ENCODE peak calls at places on chromosome 9, in seven cellular contexts. X is IMR-90; O is effector memory CD4-positive, alpha-beta T cell; H is kidney; W is transverse colon; U is fibroblast of lung; V is stomach. S is an unnamed sample. For H3K4me1, the result is how much of the 10 kb centered on the place peaks cover.

GRCh38 chr9:135255033-135255842 is 167.8 kb downstream of the OLFM1 start:
- DNase-seq in X (no peak), O (no peak), H (peak), W (no peak), U (no peak), V (no peak), S (peak)

GRCh38 chr9:84393266-84393905 is 52.8 kb upstream of the SLC28A3 start:
- DNase-seq in X (no peak), O (no peak), H (no peak), W (no peak), U (no peak), V (no peak), S (no peak)

GRCh38 chr9:127739614-127740322 is 4.7 kb upstream of the TOR2A start:
- DNase-seq in X (no peak), O (no peak), H (no peak), W (no peak), U (no peak), V (no peak), S (no peak)

GRCh38 chr9:94879230-94879629 is 152.7 kb downstream of the AOPEP start:
- DNase-seq in X (no peak), O (no peak), H (no peak), W (no peak), U (no peak), V (no peak), S (no peak)

GRCh38 chr9:2570615-2571479 is 50.7 kb upstream of the VLDLR start:
- DNase-seq in X (peak), O (no peak), H (peak), W (peak), U (peak), V (peak), S (no peak)

GRCh38 chr9:127505396-127506116 is 54.2 kb downstream of the LRSAM1 start:
- DNase-seq in X (no peak), O (no peak), H (no peak), W (no peak), U (peak), V (no peak), S (no peak)

GRCh38 chr9:106859957-106860715 is 2.8 kb upstream of the ZNF462 start:
- DNase-seq in X (no peak), O (no peak), H (peak), W (peak), U (peak), V (no peak), S (no peak)

GRCh38 chr9:81717747-81718077 is 28.4 kb upstream of the TLE1 start:
- DNase-seq in X (no peak), O (no peak), H (no peak), W (no peak), U (no peak), V (no peak), S (no peak)

GRCh38 chr9:70013598-70014196 is 30.0 kb upstream of the MAMDC2 start:
- DNase-seq in X (peak), O (no peak), H (no peak), W (no peak), U (peak), V (no peak), S (no peak)

GRCh38 chr9:122206118-122207046 is 22.4 kb downstream of the LHX6 start:
- DNase-seq in X (peak), O (no peak), H (peak), W (no peak), U (peak), V (no peak), S (peak)

GRCh38 chr9:3962467-3962866 is 337.4 kb downstream of the GLIS3 start:
- DNase-seq in X (peak), O (no peak), H (no peak), W (no peak), U (peak), V (no peak), S (no peak)

GRCh38 chr9:3698531-3698930 is 172.7 kb upstream of the RFX3 start:
- DNase-seq in X (no peak), O (no peak), H (no peak), W (no peak), U (no peak), V (no peak), S (no peak)

GRCh38 chr9:137876781-137877386 is 698 bp upstream of the CACNA1B start:
- DNase-seq in X (no peak), O (no peak), H (no peak), W (no peak), U (no peak), V (no peak), S (no peak)

GRCh38 chr9:128495804-128496417 is 8.6 kb upstream of the GLE1 start:
- DNase-seq in X (no peak), O (no peak), H (peak), W (no peak), U (no peak), V (no peak), S (peak)

GRCh38 chr9:86098793-86099694 is at the start of gene GOLM1:
- DNase-seq in X (peak), O (no peak), H (peak), W (peak), U (peak), V (peak), S (peak)

GRCh38 chr9:101138516-101138915 is 110.0 kb downstream of the PLPPR1 start:
- DNase-seq in X (no peak), O (no peak), H (no peak), W (no peak), U (no peak), V (no peak), S (no peak)

GRCh38 chr9:90460220-90460619 is 182.4 kb downstream of the DIRAS2 start:
- DNase-seq in X (no peak), O (no peak), H (no peak), W (peak), U (no peak), V (no peak), S (no peak)

GRCh38 chr9:105413486-105414068 is 34.3 kb upstream of the FSD1L start:
- DNase-seq in X (peak), O (no peak), H (no peak), W (peak), U (peak), V (no peak), S (no peak)

GRCh38 chr9:37370968-37371563 is 51.4 kb upstream of the GRHPR start:
- DNase-seq in X (no peak), O (no peak), H (no peak), W (no peak), U (no peak), V (no peak), S (peak)

GRCh38 chr9:37374892-37375291 is 47.6 kb upstream of the GRHPR start:
- DNase-seq in X (no peak), O (no peak), H (no peak), W (no peak), U (no peak), V (no peak), S (peak)

GRCh38 chr9:37373621-37374020 is 48.9 kb upstream of the GRHPR start:
- DNase-seq in X (no peak), O (no peak), H (no peak), W (no peak), U (no peak), V (no peak), S (no peak)

GRCh38 chr9:37371565-37372464 is 50.7 kb upstream of the GRHPR start:
- DNase-seq in X (peak), O (no peak), H (no peak), W (no peak), U (no peak), V (no peak), S (no peak)

GRCh38 chr9:37372839-37373238 is 49.7 kb upstream of the GRHPR start:
- DNase-seq in X (no peak), O (no peak), H (no peak), W (no peak), U (no peak), V (no peak), S (no peak)
- H3K4me1 ChIP-seq in X (under half), O (under half), H (under half), W (under half), U (under half), V (under half), S (half or more)

GRCh38 chr9:131395027-131395744 is 1.3 kb downstream of the PRRC2B start:
- DNase-seq in X (no peak), O (peak), H (peak), W (peak), U (no peak), V (peak), S (peak)

GRCh38 chr9:131394464-131395026 is 659 bp downstream of the PRRC2B start:
- DNase-seq in X (no peak), O (peak), H (peak), W (peak), U (peak), V (peak), S (peak)

GRCh38 chr9:131397100-131397790 is 3.4 kb downstream of the PRRC2B start:
- DNase-seq in X (peak), O (no peak), H (peak), W (no peak), U (no peak), V (peak), S (no peak)

GRCh38 chr9:131396626-131397025 is 2.7 kb downstream of the PRRC2B start:
- DNase-seq in X (no peak), O (no peak), H (peak), W (no peak), U (no peak), V (no peak), S (no peak)

GRCh38 chr9:131395745-131396479 is 2.0 kb downstream of the PRRC2B start:
- DNase-seq in X (no peak), O (no peak), H (peak), W (no peak), U (no peak), V (no peak), S (no peak)
- H3K4me1 ChIP-seq in X (under half), O (half or more), H (under half), W (under half), U (under half), V (half or more), S (half or more)

DNA sequence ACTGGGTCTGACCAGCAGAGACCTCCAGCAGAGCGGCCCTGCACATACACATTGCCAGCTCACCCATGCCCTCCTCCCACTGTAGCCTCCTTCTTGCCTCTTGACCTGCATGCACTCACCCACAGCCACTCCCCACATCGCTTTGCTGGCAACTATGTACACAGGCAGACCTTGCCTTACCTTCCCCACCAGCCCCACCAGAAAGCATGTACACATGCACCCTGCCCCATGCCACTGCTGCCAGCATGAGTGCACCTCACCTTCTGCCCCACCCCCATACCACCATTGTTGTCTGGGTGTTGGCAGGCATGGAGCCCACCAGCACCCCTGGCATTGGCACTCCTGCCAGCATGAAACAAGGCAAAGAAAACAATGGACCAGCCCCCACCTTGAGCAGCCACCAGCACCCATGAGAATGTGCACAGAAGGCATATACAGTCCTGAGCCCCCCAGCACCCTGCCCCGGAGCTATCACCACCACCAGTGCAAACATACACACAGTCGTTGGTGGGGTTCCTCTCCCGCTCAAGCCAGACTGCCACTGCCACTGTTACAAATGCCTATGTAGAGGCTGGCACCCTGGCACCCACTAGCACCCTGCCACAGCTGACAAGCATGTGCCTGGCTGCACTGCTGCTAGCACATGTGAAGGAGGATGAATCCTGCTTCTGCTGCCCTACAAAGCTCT is 171.4 kb upstream of the NR4A3 start:
- DNase-seq in X (no peak), O (no peak), H (peak), W (no peak), U (no peak), V (no peak), S (peak)
- H3K4me1 ChIP-seq in X (under half), O (under half), H (under half), W (under half), U (under half), V (under half), S (under half)

DNA sequence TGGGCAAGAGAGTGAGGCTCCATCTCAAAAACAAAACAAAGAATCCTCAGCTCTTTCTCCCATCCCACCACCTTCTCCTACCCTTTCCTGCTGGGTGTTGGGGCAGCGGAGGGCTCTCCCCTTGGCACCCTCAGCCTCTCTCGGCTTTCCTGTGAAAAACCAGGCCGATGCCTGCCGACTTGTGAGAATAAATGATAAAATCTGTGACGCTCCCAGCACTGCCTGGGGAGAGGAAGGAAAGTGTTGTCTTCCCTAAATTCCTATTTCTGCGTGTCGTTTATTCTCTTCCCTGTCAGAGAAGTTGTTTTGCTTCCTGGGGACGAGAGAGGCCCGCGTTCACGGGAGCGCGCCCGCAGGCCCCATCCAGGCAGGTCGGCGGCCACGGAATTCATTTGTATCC is 19.7 kb downstream of the NEK6 start:
- DNase-seq in X (no peak), O (no peak), H (no peak), W (no peak), U (no peak), V (no peak), S (no peak)
- H3K4me1 ChIP-seq in X (half or more), O (under half), H (under half), W (under half), U (under half), V (half or more), S (under half)

GRCh38 chr9:114688388-114688787 is 6.4 kb upstream of the TEX48 start:
- DNase-seq in X (no peak), O (no peak), H (no peak), W (no peak), U (no peak), V (no peak), S (no peak)
- H3K4me1 ChIP-seq in X (under half), O (under half), H (under half), W (under half), U (under half), V (under half), S (under half)

GRCh38 chr9:91516781-91517180 is 93.1 kb upstream of the NFIL3 start:
- DNase-seq in X (no peak), O (no peak), H (no peak), W (no peak), U (no peak), V (no peak), S (no peak)
- H3K4me1 ChIP-seq in X (under half), O (under half), H (under half), W (under half), U (under half), V (under half), S (under half)

GRCh38 chr9:109313351-109313750 is 7.5 kb downstream of the EPB41L4B start:
- DNase-seq in X (no peak), O (no peak), H (no peak), W (peak), U (no peak), V (no peak), S (no peak)
- H3K4me1 ChIP-seq in X (under half), O (under half), H (under half), W (half or more), U (under half), V (half or more), S (under half)

DNA sequence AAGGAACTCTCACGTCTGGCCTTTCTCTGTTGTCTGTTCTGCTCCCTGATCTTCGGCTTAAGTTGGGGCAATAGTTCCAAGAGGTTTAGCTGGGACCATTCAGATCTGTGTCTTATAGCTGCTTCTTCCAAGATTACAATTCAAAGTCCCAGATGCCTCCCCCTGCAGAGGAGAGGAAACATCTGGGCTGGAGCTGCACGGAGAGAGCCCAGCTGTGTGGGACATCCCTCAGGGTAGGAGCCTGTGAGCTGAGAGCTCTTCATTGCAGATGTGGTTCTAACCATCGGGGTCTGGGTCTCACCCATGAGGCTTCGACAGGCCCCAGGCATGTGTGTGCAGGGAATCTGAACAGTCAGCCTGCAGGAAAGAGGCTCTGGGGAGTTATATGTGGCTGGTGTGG is 9.0 kb upstream of the PHF19 start:
- DNase-seq in X (peak), O (no peak), H (no peak), W (no peak), U (peak), V (no peak), S (no peak)
- H3K4me1 ChIP-seq in X (under half), O (under half), H (under half), W (under half), U (under half), V (under half), S (under half)

DNA sequence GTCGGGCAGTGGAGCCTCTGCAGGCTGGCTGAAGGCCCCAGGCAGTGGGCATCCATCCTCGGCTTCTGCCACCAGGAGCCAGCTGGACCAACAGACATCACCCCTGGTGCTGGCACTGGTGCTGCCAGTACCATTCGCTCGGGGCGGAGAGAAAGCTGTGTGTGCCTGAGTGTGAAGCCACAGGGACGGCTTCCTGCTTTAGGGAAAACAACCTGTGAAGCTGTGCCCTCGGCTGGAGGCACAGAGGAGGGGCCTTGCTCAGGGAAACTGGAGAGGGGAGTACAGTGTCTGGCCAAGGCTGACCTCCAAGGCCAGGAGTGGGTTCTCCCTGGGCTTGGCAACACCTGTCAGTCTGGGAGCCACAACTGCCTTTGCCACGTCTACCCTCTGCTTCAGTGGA is 38.3 kb downstream of the NEK6 start:
- DNase-seq in X (no peak), O (no peak), H (no peak), W (no peak), U (no peak), V (no peak), S (no peak)
- H3K4me1 ChIP-seq in X (half or more), O (under half), H (under half), W (under half), U (half or more), V (half or more), S (half or more)

GRCh38 chr9:10899509-10899908 is 286.7 kb upstream of the PTPRD start:
- DNase-seq in X (no peak), O (no peak), H (no peak), W (no peak), U (no peak), V (no peak), S (no peak)

GRCh38 chr9:10903969-10904368 is 291.2 kb upstream of the PTPRD start:
- DNase-seq in X (no peak), O (no peak), H (no peak), W (no peak), U (no peak), V (no peak), S (no peak)
- H3K4me1 ChIP-seq in X (under half), O (under half), H (under half), W (under half), U (under half), V (under half), S (under half)